ENCODE peak calls at places on chromosome 4, in ten cellular contexts. M, L, O, N, X, J, Q, A, T and C are unnamed samples.

GRCh38 chr4:142091085-142091513 is 454.7 kb downstream of the IL15 start:
- DNase-seq in J (no peak), M (no peak), O (no peak), L (peak), A (no peak), Q (no peak), N (no peak), T (no peak), X (no peak), C (peak)

GRCh38 chr4:41478518-41478917 is 59.4 kb upstream of the LIMCH1 start:
- DNase-seq in J (no peak), M (no peak), N (no peak), O (no peak), A (no peak), Q (no peak), T (no peak), L (no peak), X (no peak), C (no peak)

GRCh38 chr4:41361831-41362646 is 105.3 kb downstream of the UCHL1 start:
- DNase-seq in L (no peak), J (peak), A (no peak), X (no peak), O (no peak), T (no peak), M (no peak), N (no peak), Q (no peak), C (no peak)

GRCh38 chr4:129429566-129430339 is 333.8 kb downstream of the C4orf33 start:
- DNase-seq in Q (no peak), O (no peak), J (no peak), L (no peak), X (no peak), A (no peak), T (no peak), N (no peak), M (no peak), C (no peak)

GRCh38 chr4:125085-125820 is 952 bp downstream of the ZNF718 start:
- DNase-seq in M (peak), A (no peak), X (peak), L (peak), O (peak), J (peak), Q (peak), T (peak), N (no peak), C (peak)

GRCh38 chr4:823761-824460 is 2.0 kb downstream of the CPLX1 start:
- DNase-seq in O (peak), Q (no peak), A (no peak), L (no peak), N (no peak), J (no peak), M (no peak), X (no peak), T (no peak), C (no peak)

GRCh38 chr4:54539500-54540029 is 118.2 kb upstream of the KIT start:
- DNase-seq in A (no peak), O (peak), M (peak), T (peak), X (peak), L (peak), N (no peak), J (no peak), Q (peak), C (no peak)

GRCh38 chr4:147638365-147638764 is 21.2 kb downstream of the TMEM184C start:
- DNase-seq in L (no peak), X (no peak), A (no peak), N (no peak), J (no peak), M (no peak), O (no peak), T (no peak), Q (no peak), C (no peak)

GRCh38 chr4:169005453-169006099 is 4.5 kb downstream of the CBR4 start:
- DNase-seq in T (no peak), X (no peak), L (no peak), Q (no peak), M (no peak), O (no peak), A (no peak), N (no peak), J (no peak), C (no peak)

GRCh38 chr4:88756149-88756548 is 58.5 kb upstream of the NAP1L5 start:
- DNase-seq in O (no peak), Q (no peak), J (no peak), N (no peak), A (no peak), L (no peak), T (no peak), M (no peak), X (no peak), C (no peak)

GRCh38 chr4:13530823-13531608 is 13.3 kb downstream of the NKX3-2 start:
- DNase-seq in Q (no peak), J (peak), X (no peak), M (no peak), T (no peak), N (no peak), O (peak), A (no peak), L (no peak), C (no peak)

GRCh38 chr4:177033130-177033529 is 240.4 kb upstream of the VEGFC start:
- DNase-seq in X (no peak), T (no peak), A (no peak), N (no peak), J (no peak), L (no peak), Q (no peak), O (peak), M (no peak), C (no peak)

GRCh38 chr4:105686571-105686970 is 21.9 kb downstream of the INTS12 start:
- DNase-seq in Q (no peak), X (no peak), T (no peak), O (no peak), A (no peak), J (no peak), L (no peak), N (no peak), M (no peak), C (no peak)

GRCh38 chr4:139875456-139875855 is 209.8 kb downstream of the MGST2 start:
- DNase-seq in Q (no peak), N (no peak), T (no peak), A (peak), X (no peak), L (no peak), M (no peak), O (peak), J (no peak), C (no peak)

GRCh38 chr4:6298035-6298434 is 28.4 kb downstream of the WFS1 start:
- DNase-seq in Q (no peak), X (no peak), L (no peak), N (no peak), J (no peak), M (peak), A (no peak), O (no peak), T (no peak), C (no peak)

GRCh38 chr4:4317496-4318232 is 27.6 kb downstream of the ZBTB49 start:
- DNase-seq in A (no peak), T (no peak), X (no peak), N (no peak), L (no peak), Q (no peak), J (no peak), M (no peak), O (no peak), C (no peak)

GRCh38 chr4:185204238-185204910 is 574 bp upstream of the CFAP97 start:
- DNase-seq in X (no peak), M (no peak), A (no peak), Q (no peak), O (no peak), L (no peak), N (no peak), T (no peak), J (peak), C (no peak)

GRCh38 chr4:169810325-169811323 is 52.9 kb upstream of the HPF1 start:
- DNase-seq in T (no peak), J (peak), M (peak), A (peak), X (peak), Q (peak), L (peak), O (peak), N (no peak), C (peak)

GRCh38 chr4:39166670-39167069 is 15.7 kb upstream of the WDR19 start:
- DNase-seq in N (no peak), L (no peak), O (no peak), A (no peak), M (no peak), J (no peak), X (no peak), T (no peak), Q (no peak), C (no peak)

GRCh38 chr4:53016099-53016498 is 154.0 kb downstream of the RASL11B start:
- DNase-seq in T (no peak), L (no peak), X (no peak), N (no peak), O (no peak), J (no peak), M (no peak), Q (no peak), A (no peak), C (no peak)

GRCh38 chr4:26819478-26819877 is 41.2 kb upstream of the STIM2 start:
- DNase-seq in J (peak), X (no peak), O (no peak), A (no peak), Q (no peak), M (no peak), L (no peak), N (no peak), T (no peak), C (no peak)

GRCh38 chr4:41525129-41525528 is 12.8 kb upstream of the LIMCH1 start:
- DNase-seq in L (no peak), O (peak), X (no peak), N (no peak), A (no peak), T (no peak), M (no peak), Q (peak), J (no peak), C (no peak)

GRCh38 chr4:66357316-66357715 is 687.0 kb upstream of the EPHA5 start:
- DNase-seq in T (no peak), Q (no peak), L (no peak), J (no peak), O (no peak), M (no peak), A (no peak), N (no peak), X (no peak), C (no peak)

GRCh38 chr4:1727117-1728031 is 6.1 kb downstream of the TACC3 start:
- DNase-seq in J (no peak), T (peak), L (no peak), Q (peak), O (no peak), M (peak), A (no peak), N (no peak), X (no peak), C (no peak)

GRCh38 chr4:27005512-27006246 is 145.0 kb downstream of the STIM2 start:
- DNase-seq in L (no peak), M (no peak), N (no peak), X (no peak), Q (no peak), O (no peak), T (no peak), J (no peak), A (no peak), C (peak)

GRCh38 chr4:73984736-73985527 is 3.1 kb downstream of the PPBP start:
- DNase-seq in M (no peak), L (no peak), J (no peak), A (no peak), O (peak), X (no peak), Q (no peak), N (no peak), T (no peak), C (no peak)

GRCh38 chr4:145935253-145936141 is 3.1 kb downstream of the ZNF827 start:
- DNase-seq in J (peak), T (peak), Q (no peak), N (no peak), M (peak), L (peak), O (peak), X (peak), A (no peak), C (no peak)

GRCh38 chr4:41844327-41844726 is 90.9 kb upstream of the TMEM33 start:
- DNase-seq in Q (no peak), X (no peak), L (no peak), A (no peak), J (no peak), M (no peak), T (no peak), N (no peak), O (peak), C (no peak)

GRCh38 chr4:73864365-73864764 is 4.8 kb upstream of the CXCL1 start:
- DNase-seq in A (no peak), Q (peak), N (no peak), X (no peak), J (peak), L (no peak), M (no peak), T (no peak), O (peak), C (no peak)

GRCh38 chr4:31768756-31769155 is 1048.6 kb downstream of the PCDH7 start:
- DNase-seq in T (no peak), J (no peak), L (no peak), O (no peak), N (no peak), Q (no peak), X (no peak), A (no peak), M (no peak), C (no peak)

GRCh38 chr4:5247735-5248134 is 196.5 kb downstream of the STK32B start:
- DNase-seq in Q (no peak), N (no peak), O (no peak), A (no peak), T (no peak), J (no peak), L (no peak), M (no peak), X (no peak), C (no peak)